ENCODE peak calls at places on chromosomes 12 and 14, in six cellular contexts. One of them, this sample, is unnamed.

GRCh38 chr14:90645842-90646443 is 170.3 kb downstream of the TTC7B start:
- DNase-seq in CD4-positive, alpha-beta T cell: no peak
- DNase-seq in endothelial cell: no peak
- DNase-seq in omental fat pad: no peak
- DNase-seq in MCF 10A: peak
- DNase-seq in GM23338: peak
- DNase-seq in this sample: peak

GRCh38 chr12:70543444-70543843 is 93.8 kb downstream of the PTPRB start:
- DNase-seq in CD4-positive, alpha-beta T cell: no peak
- DNase-seq in endothelial cell: no peak
- DNase-seq in omental fat pad: no peak
- DNase-seq in MCF 10A: peak
- DNase-seq in GM23338: peak
- DNase-seq in this sample: peak

GRCh38 chr14:20400965-20401593 is 12.2 kb downstream of the TEP1 start:
- DNase-seq in CD4-positive, alpha-beta T cell: no peak
- DNase-seq in endothelial cell: no peak
- DNase-seq in omental fat pad: no peak
- DNase-seq in MCF 10A: peak
- DNase-seq in GM23338: no peak
- DNase-seq in this sample: peak

GRCh38 chr14:105855893-105856675 is 329.7 kb downstream of the TMEM121 start:
- DNase-seq in CD4-positive, alpha-beta T cell: no peak
- DNase-seq in endothelial cell: no peak
- DNase-seq in omental fat pad: no peak
- DNase-seq in MCF 10A: no peak
- DNase-seq in GM23338: no peak
- DNase-seq in this sample: no peak

GRCh38 chr12:46468159-46468558 is 95.6 kb upstream of the SLC38A2 start:
- DNase-seq in CD4-positive, alpha-beta T cell: no peak
- DNase-seq in endothelial cell: no peak
- DNase-seq in omental fat pad: no peak
- DNase-seq in MCF 10A: peak
- DNase-seq in GM23338: no peak
- DNase-seq in this sample: peak

GRCh38 chr14:104451474-104451873 is 128.1 kb upstream of the C14orf180 start:
- DNase-seq in CD4-positive, alpha-beta T cell: no peak
- DNase-seq in endothelial cell: no peak
- DNase-seq in omental fat pad: no peak
- DNase-seq in MCF 10A: no peak
- DNase-seq in GM23338: no peak
- DNase-seq in this sample: no peak

GRCh38 chr14:77508249-77508648 is 9.6 kb upstream of the ISM2 start:
- DNase-seq in CD4-positive, alpha-beta T cell: no peak
- DNase-seq in endothelial cell: no peak
- DNase-seq in omental fat pad: no peak
- DNase-seq in MCF 10A: peak
- DNase-seq in GM23338: no peak
- DNase-seq in this sample: peak

GRCh38 chr12:127125607-127126259 is 1141.2 kb upstream of the TMEM132C start:
- DNase-seq in CD4-positive, alpha-beta T cell: no peak
- DNase-seq in endothelial cell: no peak
- DNase-seq in omental fat pad: no peak
- DNase-seq in MCF 10A: peak
- DNase-seq in GM23338: no peak
- DNase-seq in this sample: peak

GRCh38 chr12:116236148-116236731 is 41.3 kb downstream of the MED13L start:
- DNase-seq in CD4-positive, alpha-beta T cell: peak
- DNase-seq in endothelial cell: peak
- DNase-seq in omental fat pad: no peak
- DNase-seq in MCF 10A: peak
- DNase-seq in GM23338: peak
- DNase-seq in this sample: peak

GRCh38 chr14:23631234-23631633 is 4.9 kb upstream of the DHRS2 start:
- DNase-seq in CD4-positive, alpha-beta T cell: no peak
- DNase-seq in endothelial cell: no peak
- DNase-seq in omental fat pad: no peak
- DNase-seq in MCF 10A: no peak
- DNase-seq in GM23338: no peak
- DNase-seq in this sample: no peak

GRCh38 chr12:111780615-111781014 is 13.9 kb downstream of the ALDH2 start:
- DNase-seq in CD4-positive, alpha-beta T cell: no peak
- DNase-seq in endothelial cell: no peak
- DNase-seq in omental fat pad: no peak
- DNase-seq in MCF 10A: peak
- DNase-seq in GM23338: no peak
- DNase-seq in this sample: no peak

GRCh38 chr14:59890676-59891075 is 20.1 kb upstream of the RTN1 start:
- DNase-seq in CD4-positive, alpha-beta T cell: no peak
- DNase-seq in endothelial cell: no peak
- DNase-seq in omental fat pad: no peak
- DNase-seq in MCF 10A: no peak
- DNase-seq in GM23338: no peak
- DNase-seq in this sample: no peak

GRCh38 chr12:124767075-124767821 is 96.4 kb downstream of the SCARB1 start:
- DNase-seq in CD4-positive, alpha-beta T cell: peak
- DNase-seq in endothelial cell: peak
- DNase-seq in omental fat pad: peak
- DNase-seq in MCF 10A: peak
- DNase-seq in GM23338: peak
- DNase-seq in this sample: no peak

GRCh38 chr14:62015945-62016344 is 253.7 kb downstream of the SNAPC1 start:
- DNase-seq in CD4-positive, alpha-beta T cell: no peak
- DNase-seq in endothelial cell: no peak
- DNase-seq in omental fat pad: no peak
- DNase-seq in MCF 10A: peak
- DNase-seq in GM23338: no peak
- DNase-seq in this sample: no peak

GRCh38 chr14:74562515-74563232 is 49.4 kb downstream of the LTBP2 start:
- DNase-seq in CD4-positive, alpha-beta T cell: no peak
- DNase-seq in endothelial cell: no peak
- DNase-seq in omental fat pad: no peak
- DNase-seq in MCF 10A: peak
- DNase-seq in GM23338: peak
- DNase-seq in this sample: no peak

GRCh38 chr14:101595887-101596721 is 34.8 kb downstream of the DIO3 start:
- DNase-seq in CD4-positive, alpha-beta T cell: peak
- DNase-seq in endothelial cell: no peak
- DNase-seq in omental fat pad: no peak
- DNase-seq in MCF 10A: no peak
- DNase-seq in GM23338: no peak
- DNase-seq in this sample: no peak

GRCh38 chr14:48568252-48568651 is 892.8 kb upstream of the MDGA2 start:
- DNase-seq in CD4-positive, alpha-beta T cell: no peak
- DNase-seq in endothelial cell: no peak
- DNase-seq in omental fat pad: no peak
- DNase-seq in MCF 10A: no peak
- DNase-seq in GM23338: no peak
- DNase-seq in this sample: no peak

GRCh38 chr12:129075451-129076208 is 222.4 kb downstream of the GLT1D1 start:
- DNase-seq in CD4-positive, alpha-beta T cell: no peak
- DNase-seq in endothelial cell: no peak
- DNase-seq in omental fat pad: no peak
- DNase-seq in MCF 10A: no peak
- DNase-seq in GM23338: no peak
- DNase-seq in this sample: no peak

GRCh38 chr12:113221181-113221996 is at the start of gene TPCN1:
- DNase-seq in CD4-positive, alpha-beta T cell: peak
- DNase-seq in endothelial cell: peak
- DNase-seq in omental fat pad: peak
- DNase-seq in MCF 10A: peak
- DNase-seq in GM23338: peak
- DNase-seq in this sample: peak

GRCh38 chr14:66476964-66477363 is 9.2 kb upstream of the CCDC196 start:
- DNase-seq in CD4-positive, alpha-beta T cell: no peak
- DNase-seq in endothelial cell: no peak
- DNase-seq in omental fat pad: no peak
- DNase-seq in MCF 10A: peak
- DNase-seq in GM23338: no peak
- DNase-seq in this sample: peak

GRCh38 chr12:93032748-93033147 is 103.7 kb upstream of the EEA1 start:
- DNase-seq in CD4-positive, alpha-beta T cell: no peak
- DNase-seq in endothelial cell: no peak
- DNase-seq in omental fat pad: no peak
- DNase-seq in MCF 10A: no peak
- DNase-seq in GM23338: no peak
- DNase-seq in this sample: peak

GRCh38 chr14:81534510-81535074 is 939 bp upstream of the SEL1L start:
- DNase-seq in CD4-positive, alpha-beta T cell: no peak
- DNase-seq in endothelial cell: no peak
- DNase-seq in omental fat pad: no peak
- DNase-seq in MCF 10A: no peak
- DNase-seq in GM23338: no peak
- DNase-seq in this sample: no peak

GRCh38 chr12:98998697-98999299 is 353.7 kb downstream of the APAF1 start:
- DNase-seq in CD4-positive, alpha-beta T cell: no peak
- DNase-seq in endothelial cell: no peak
- DNase-seq in omental fat pad: no peak
- DNase-seq in MCF 10A: peak
- DNase-seq in GM23338: peak
- DNase-seq in this sample: peak
- TF ChIP-seq CTCF in CD4-positive, alpha-beta T cell: peak
- TF ChIP-seq CTCF in endothelial cell: peak
- TF ChIP-seq CTCF in omental fat pad: no peak
- TF ChIP-seq CTCF in MCF 10A: peak
- TF ChIP-seq CTCF in GM23338: peak
- TF ChIP-seq CTCF in this sample: peak

DNA sequence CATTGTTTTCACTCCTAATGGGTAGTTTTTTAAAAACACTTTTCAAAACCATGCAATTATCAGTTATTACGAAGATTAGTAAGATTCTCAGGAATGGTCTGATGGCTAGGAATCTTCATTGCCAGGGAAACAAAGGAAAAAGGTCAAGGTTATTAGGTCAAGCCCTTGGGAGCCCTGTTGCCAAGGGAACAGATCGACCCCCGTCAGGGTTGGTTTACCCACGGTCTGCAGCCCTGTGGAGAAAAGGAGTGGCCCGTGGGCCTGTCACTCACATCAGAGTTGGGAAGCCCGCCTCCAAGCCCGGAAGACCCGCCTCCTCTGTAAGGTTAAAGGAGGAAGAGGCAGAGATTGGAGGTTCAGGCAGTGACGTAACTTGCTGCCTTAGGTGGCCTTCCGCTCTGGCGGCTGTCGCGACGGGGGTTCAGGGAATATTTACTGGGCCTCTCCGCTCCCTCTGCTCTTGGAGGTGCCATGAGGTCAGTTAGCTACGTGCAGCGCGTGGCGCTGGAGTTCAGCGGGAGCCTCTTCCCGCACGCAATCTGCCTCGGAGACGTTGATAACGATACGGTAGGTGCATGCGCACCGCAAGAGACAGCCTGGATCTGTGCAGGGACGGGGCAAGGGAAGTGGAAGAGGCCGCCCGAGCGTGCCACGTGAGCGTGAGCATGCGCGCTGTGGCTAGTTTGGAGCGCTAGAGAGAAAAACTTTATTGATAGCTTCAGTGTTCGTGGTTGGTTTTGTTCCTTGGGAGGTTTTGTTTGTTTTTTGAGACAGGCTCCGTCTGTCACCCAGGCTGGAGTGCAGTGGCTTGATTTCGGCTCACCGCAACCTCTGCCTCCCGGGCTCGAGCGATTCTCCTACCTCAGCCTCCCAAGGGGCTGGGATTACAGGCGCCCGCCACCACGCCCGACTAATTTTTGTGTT is at the start of gene ITFG2:
- DNase-seq in CD4-positive, alpha-beta T cell: peak
- DNase-seq in endothelial cell: peak
- DNase-seq in omental fat pad: peak
- DNase-seq in MCF 10A: peak
- DNase-seq in GM23338: peak
- DNase-seq in this sample: peak
- TF ChIP-seq CTCF in CD4-positive, alpha-beta T cell: no peak
- TF ChIP-seq CTCF in endothelial cell: no peak
- TF ChIP-seq CTCF in omental fat pad: no peak
- TF ChIP-seq CTCF in MCF 10A: no peak
- TF ChIP-seq CTCF in GM23338: no peak
- TF ChIP-seq CTCF in this sample: no peak

GRCh38 chr12:12555656-12556055 is 7.0 kb downstream of the DUSP16 start:
- DNase-seq in CD4-positive, alpha-beta T cell: no peak
- DNase-seq in endothelial cell: no peak
- DNase-seq in omental fat pad: no peak
- DNase-seq in MCF 10A: no peak
- DNase-seq in GM23338: no peak
- DNase-seq in this sample: no peak
- TF ChIP-seq CTCF in CD4-positive, alpha-beta T cell: no peak
- TF ChIP-seq CTCF in endothelial cell: no peak
- TF ChIP-seq CTCF in omental fat pad: no peak
- TF ChIP-seq CTCF in MCF 10A: no peak
- TF ChIP-seq CTCF in GM23338: no peak
- TF ChIP-seq CTCF in this sample: no peak

GRCh38 chr14:21846227-21846885 is 172.7 kb upstream of the OR4E1 start:
- DNase-seq in CD4-positive, alpha-beta T cell: peak
- DNase-seq in endothelial cell: peak
- DNase-seq in omental fat pad: no peak
- DNase-seq in MCF 10A: peak
- DNase-seq in GM23338: peak
- DNase-seq in this sample: no peak

GRCh38 chr14:21852775-21853174 is 179.2 kb upstream of the OR4E1 start:
- DNase-seq in CD4-positive, alpha-beta T cell: no peak
- DNase-seq in endothelial cell: no peak
- DNase-seq in omental fat pad: no peak
- DNase-seq in MCF 10A: no peak
- DNase-seq in GM23338: no peak
- DNase-seq in this sample: no peak

GRCh38 chr14:21852061-21852664 is 178.5 kb upstream of the OR4E1 start:
- DNase-seq in CD4-positive, alpha-beta T cell: peak
- DNase-seq in endothelial cell: peak
- DNase-seq in omental fat pad: no peak
- DNase-seq in MCF 10A: peak
- DNase-seq in GM23338: peak
- DNase-seq in this sample: no peak
- TF ChIP-seq CTCF in CD4-positive, alpha-beta T cell: peak
- TF ChIP-seq CTCF in endothelial cell: peak
- TF ChIP-seq CTCF in omental fat pad: no peak
- TF ChIP-seq CTCF in MCF 10A: peak
- TF ChIP-seq CTCF in GM23338: peak
- TF ChIP-seq CTCF in this sample: peak

This sample was measured in astrocyte.